ENCODE peak calls at places on chromosomes 7 and 10, in six cellular contexts. S is neuronal stem cell, X is thoracic aorta, I is suprapubic skin, Y is spleen, Z is transverse colon. Q is an unnamed sample.

GRCh38 chr10:93199221-93199681 is 125.6 kb downstream of the CYP26A1 start:
- DNase-seq in S (no peak), Z (peak), X (peak), I (peak), Y (no peak), Q (peak)

GRCh38 chr7:135263321-135263970 is 29.8 kb downstream of the STRA8 start:
- DNase-seq in S (no peak), Y (no peak), X (no peak), I (no peak), Z (no peak), Q (no peak)

GRCh38 chr10:5669609-5670008 is 3.2 kb upstream of the ASB13 start:
- DNase-seq in S (no peak), Y (no peak), I (no peak), Z (no peak), X (no peak), Q (no peak)

GRCh38 chr10:79445217-79445707 is at the start of gene ZCCHC24:
- DNase-seq in Y (peak), Z (peak), I (peak), S (no peak), X (no peak), Q (peak)

GRCh38 chr7:74234549-74234948 is 19.6 kb downstream of the RFC2 start:
- DNase-seq in I (no peak), Z (no peak), Y (no peak), X (no peak), S (no peak), Q (no peak)

GRCh38 chr7:139828880-139829653 is at the start of gene TBXAS1:
- DNase-seq in S (no peak), Z (peak), I (no peak), Y (peak), X (no peak), Q (no peak)

GRCh38 chr10:88996927-88997326 is 6.3 kb downstream of the FAS start:
- DNase-seq in Y (no peak), Z (no peak), S (no peak), X (no peak), I (no peak), Q (no peak)

GRCh38 chr7:134460000-134460399 is 1.1 kb upstream of the AKR1B1 start:
- DNase-seq in Z (no peak), I (no peak), Y (no peak), X (no peak), S (no peak), Q (no peak)

GRCh38 chr10:72309290-72310240 is 35.8 kb downstream of the DDIT4 start:
- DNase-seq in Y (peak), S (no peak), I (peak), Z (peak), X (no peak), Q (peak)

GRCh38 chr10:112304460-112304859 is 21.3 kb downstream of the TECTB start:
- DNase-seq in I (no peak), X (no peak), Y (no peak), Z (no peak), S (no peak), Q (no peak)

GRCh38 chr10:18651324-18652007 is at the start of gene NSUN6:
- DNase-seq in Y (peak), S (peak), I (peak), X (peak), Z (peak), Q (peak)

DNA sequence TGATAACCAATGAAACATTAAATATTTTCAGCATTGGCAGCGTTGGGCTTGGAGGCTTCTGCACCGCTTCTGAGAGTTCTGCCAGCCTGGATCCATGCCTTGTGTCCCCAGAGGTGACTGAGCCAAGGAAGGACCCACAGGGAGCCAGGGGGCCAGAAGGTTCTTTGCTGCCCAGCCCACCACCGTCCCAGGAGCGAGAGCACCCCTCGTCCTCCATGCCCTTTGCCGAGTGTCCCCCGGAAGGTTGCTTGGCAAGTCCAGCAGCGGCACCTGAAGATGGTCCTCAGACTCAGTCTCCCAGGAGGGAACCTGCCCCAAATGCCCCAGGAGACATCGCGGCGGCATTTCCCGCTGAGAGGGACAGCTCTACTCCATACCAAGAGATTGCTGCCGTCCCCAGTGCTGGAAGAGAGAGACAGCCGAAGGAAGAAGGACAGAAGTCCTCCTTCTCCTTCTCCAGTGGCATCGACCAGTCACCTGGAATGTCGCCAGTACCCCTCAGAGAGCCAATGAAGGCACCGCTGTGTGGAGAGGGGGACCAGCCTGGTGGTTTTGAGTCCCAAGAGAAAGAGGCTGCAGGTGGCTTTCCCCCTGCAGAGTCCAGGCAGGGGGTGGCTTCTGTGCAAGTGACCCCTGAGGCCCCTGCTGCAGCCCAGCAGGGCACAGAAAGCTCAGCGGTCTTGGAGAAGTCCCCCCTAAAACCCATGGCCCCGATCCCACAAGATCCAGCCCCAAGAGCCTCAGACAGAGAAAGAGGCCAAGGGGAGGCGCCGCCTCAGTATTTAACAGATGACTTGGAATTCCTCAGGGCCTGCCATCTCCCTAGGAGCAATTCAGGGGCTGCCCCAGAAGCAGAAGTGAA is 93.9 kb downstream of the TACC2 start:
- DNase-seq in Z (no peak), I (peak), S (no peak), Y (no peak), X (no peak), Q (no peak)
- H3K27ac ChIP-seq in Z (no peak), I (no peak), S (no peak), Y (no peak), X (no peak), Q (no peak)

GRCh38 chr10:74021248-74022055 is 23.5 kb downstream of the VCL start:
- DNase-seq in I (no peak), S (no peak), Y (no peak), X (no peak), Z (no peak), Q (no peak)
- H3K27ac ChIP-seq in I (peak), S (no peak), Y (no peak), X (peak), Z (peak), Q (no peak)

DNA sequence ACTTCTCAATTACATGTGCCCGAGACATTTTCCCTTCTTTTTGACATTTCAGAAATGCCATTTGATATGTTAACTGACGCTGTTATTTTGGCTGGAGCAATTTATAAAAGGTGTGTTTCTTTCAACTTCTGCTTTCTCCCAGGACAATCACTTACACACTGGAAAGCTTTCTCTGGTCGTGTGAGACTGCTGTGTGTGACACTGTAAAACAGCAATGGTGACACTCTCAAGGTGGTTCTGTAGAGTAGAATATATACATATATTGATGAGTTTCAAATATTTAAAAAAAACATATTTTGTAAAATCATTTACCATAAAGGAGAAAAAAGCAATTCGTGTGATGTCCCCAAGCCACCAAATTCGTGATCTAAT is 108.1 kb upstream of the KLF6 start:
- DNase-seq in I (no peak), S (no peak), Z (no peak), X (no peak), Y (no peak), Q (no peak)
- H3K27ac ChIP-seq in I (no peak), S (no peak), Z (peak), X (no peak), Y (peak), Q (no peak)

DNA sequence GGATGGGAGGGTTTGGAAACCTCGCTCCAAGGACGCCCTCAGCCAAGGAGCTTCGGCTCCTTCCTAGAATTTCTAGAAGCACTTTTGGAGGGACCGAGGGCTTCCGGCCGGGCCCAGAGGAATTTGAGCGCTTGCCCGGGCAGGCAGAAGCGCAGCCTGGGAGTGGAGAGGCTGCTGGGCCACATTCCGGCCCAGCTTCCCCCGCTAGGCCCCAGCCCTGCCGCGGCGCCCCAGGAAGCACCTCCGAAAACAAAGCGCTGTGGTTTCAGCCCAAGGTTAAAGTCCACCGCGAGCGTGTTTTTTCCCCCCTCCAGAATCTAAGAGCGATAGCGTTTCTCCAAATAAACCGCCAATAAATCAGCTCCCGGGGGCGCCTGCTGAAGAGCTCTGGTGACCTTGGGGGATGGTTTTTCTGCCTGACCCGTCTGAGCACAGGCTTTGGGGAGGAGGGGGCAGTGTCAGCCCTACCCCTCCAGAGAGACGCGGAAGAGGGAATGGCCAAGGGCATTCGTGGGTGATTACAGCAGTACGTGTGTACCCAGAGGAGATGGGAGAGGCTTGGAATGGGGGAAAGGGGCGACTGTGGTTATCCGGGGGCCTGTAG is 5.7 kb upstream of the TNRC18 start:
- DNase-seq in I (no peak), Z (peak), Y (peak), X (no peak), S (no peak), Q (peak)
- H3K27ac ChIP-seq in I (peak), Z (peak), Y (peak), X (peak), S (no peak), Q (peak)

GRCh38 chr7:4799508-4800268 is 24.3 kb downstream of the AP5Z1 start:
- DNase-seq in Y (no peak), X (no peak), I (no peak), Z (no peak), S (no peak), Q (peak)

GRCh38 chr7:4801839-4802231 is 26.4 kb downstream of the AP5Z1 start:
- DNase-seq in S (no peak), I (no peak), Y (no peak), X (no peak), Z (no peak), Q (no peak)

GRCh38 chr7:4798706-4799235 is 23.3 kb downstream of the AP5Z1 start:
- DNase-seq in S (no peak), X (no peak), Z (no peak), Y (no peak), I (no peak), Q (no peak)

GRCh38 chr7:4800926-4801838 is 25.8 kb downstream of the AP5Z1 start:
- DNase-seq in X (no peak), Z (no peak), S (no peak), I (no peak), Y (no peak), Q (no peak)

GRCh38 chr7:4800487-4800886 is 25.1 kb downstream of the AP5Z1 start:
- DNase-seq in Y (no peak), Z (no peak), S (no peak), X (no peak), I (no peak), Q (no peak)
- H3K27ac ChIP-seq in Y (no peak), Z (no peak), S (no peak), X (no peak), I (no peak), Q (no peak)

GRCh38 chr10:53236941-53237340 is 464.4 kb upstream of the MBL2 start:
- DNase-seq in Y (no peak), S (no peak), Z (no peak), I (no peak), X (no peak), Q (no peak)
- H3K27ac ChIP-seq in Y (no peak), S (no peak), Z (no peak), I (no peak), X (no peak), Q (no peak)

GRCh38 chr10:125023269-125023668 is 81.3 kb downstream of the ZRANB1 start:
- DNase-seq in Z (no peak), S (no peak), Y (peak), X (no peak), I (no peak), Q (peak)

GRCh38 chr10:125020871-125021270 is 78.9 kb downstream of the ZRANB1 start:
- DNase-seq in X (no peak), I (no peak), Y (no peak), Z (no peak), S (no peak), Q (peak)

GRCh38 chr10:125020386-125020785 is 78.5 kb downstream of the ZRANB1 start:
- DNase-seq in Z (no peak), Y (peak), I (no peak), X (no peak), S (no peak), Q (peak)

GRCh38 chr10:125022671-125023070 is 80.7 kb downstream of the ZRANB1 start:
- DNase-seq in Z (no peak), I (no peak), Y (peak), S (no peak), X (no peak), Q (no peak)

DNA sequence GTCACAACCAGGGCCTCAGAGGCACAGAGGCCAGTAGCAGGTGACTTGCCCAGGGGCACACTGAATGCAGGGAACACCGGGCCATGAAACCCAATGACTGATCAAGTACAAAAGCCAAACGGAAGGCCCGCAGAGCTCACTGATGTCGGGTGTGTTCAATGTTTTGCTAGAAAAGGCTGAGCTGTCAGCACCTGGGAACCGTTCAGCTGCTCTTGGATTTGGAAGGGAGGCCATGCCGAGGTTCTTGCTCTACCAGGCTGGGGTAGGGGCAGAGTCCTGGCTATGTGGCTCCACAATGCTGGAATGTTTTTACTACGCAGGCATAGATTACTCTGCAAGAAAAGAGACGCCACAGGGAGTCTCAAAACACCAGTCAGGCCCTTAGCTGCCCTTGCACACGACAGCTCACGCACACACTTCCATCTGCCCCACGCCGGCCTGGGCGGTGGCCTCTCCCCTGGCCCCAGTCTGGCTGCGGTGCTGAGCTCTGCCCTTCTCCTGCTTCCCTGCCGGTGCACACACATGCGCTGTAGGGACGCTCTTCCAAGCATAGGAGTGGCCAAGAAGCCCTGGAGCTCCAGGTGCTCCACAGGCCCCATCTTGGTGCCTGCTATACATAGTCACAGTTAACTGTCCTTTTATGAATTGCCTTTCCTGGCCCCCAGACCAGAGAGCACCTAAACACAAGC is 79.9 kb downstream of the ZRANB1 start:
- DNase-seq in Y (peak), X (no peak), Z (no peak), S (no peak), I (no peak), Q (peak)
- H3K27ac ChIP-seq in Y (no peak), X (peak), Z (no peak), S (no peak), I (no peak), Q (no peak)